ENCODE peak calls at places on chromosomes 11 and 22, in seven cellular contexts. A is transverse colon, E is spleen, W is GM12878, T is stomach, M is breast epithelium, V is GM12891. U is an unnamed sample.

GRCh38 chr11:75351541-75352416 is at the start of gene ARRB1:
- DNase-seq in T (peak), E (peak), W (no peak), A (peak), V (no peak), M (peak), U (no peak)

GRCh38 chr11:76233196-76233921 is 27.1 kb upstream of the WNT11 start:
- DNase-seq in W (no peak), A (no peak), E (no peak), M (no peak), T (no peak), V (no peak), U (no peak)

GRCh38 chr11:113464416-113464815 is 10.8 kb downstream of the DRD2 start:
- DNase-seq in V (no peak), M (no peak), T (no peak), A (no peak), W (no peak), E (no peak), U (no peak)

GRCh38 chr11:43360361-43361032 is 1.8 kb downstream of the TTC17 start:
- DNase-seq in M (no peak), A (no peak), T (no peak), V (no peak), W (no peak), E (no peak), U (peak)

GRCh38 chr11:2898366-2899079 is 12.9 kb upstream of the CDKN1C start:
- DNase-seq in W (no peak), V (no peak), E (peak), T (peak), A (peak), M (no peak), U (no peak)

GRCh38 chr11:3709977-3710376 is 38.8 kb upstream of the CHRNA10 start:
- DNase-seq in M (no peak), A (no peak), T (no peak), E (no peak), W (no peak), V (no peak), U (no peak)

GRCh38 chr11:115503083-115503885 is 931 bp downstream of the CADM1 start:
- DNase-seq in T (peak), A (peak), V (no peak), W (no peak), E (peak), M (peak), U (no peak)

GRCh38 chr11:65504671-65505433 is 6.0 kb downstream of the MALAT1 start:
- DNase-seq in E (no peak), A (no peak), T (no peak), W (no peak), M (peak), V (no peak), U (no peak)

GRCh38 chr22:42343136-42343484 is 72.7 kb upstream of the TCF20 start:
- DNase-seq in E (no peak), M (no peak), A (no peak), W (no peak), V (no peak), T (no peak), U (no peak)

GRCh38 chr11:75719089-75719638 is 1.5 kb downstream of the MOGAT2 start:
- DNase-seq in T (peak), V (no peak), E (peak), M (no peak), A (peak), W (peak), U (no peak)

GRCh38 chr11:117919326-117920275 is 9.6 kb downstream of the TMPRSS13 start:
- DNase-seq in V (no peak), T (no peak), E (peak), M (peak), A (no peak), W (no peak), U (no peak)

GRCh38 chr22:50209893-50210292 is 9.1 kb downstream of the SELENOO start:
- DNase-seq in M (no peak), A (peak), W (no peak), V (peak), T (peak), E (peak), U (no peak)

GRCh38 chr11:1572200-1573076 is at the start of gene DUSP8:
- DNase-seq in W (no peak), E (peak), A (peak), V (peak), M (peak), T (peak), U (no peak)

GRCh38 chr11:92409347-92409746 is 184.7 kb downstream of the FAT3 start:
- DNase-seq in E (no peak), W (no peak), M (no peak), V (no peak), A (no peak), T (no peak), U (no peak)

GRCh38 chr11:109306322-109306721 is 115.7 kb upstream of the C11orf87 start:
- DNase-seq in V (no peak), W (no peak), A (no peak), M (no peak), E (no peak), T (no peak), U (no peak)

GRCh38 chr11:1862588-1863351 is 9.9 kb downstream of the LSP1 start:
- DNase-seq in T (no peak), W (no peak), A (no peak), E (peak), V (no peak), M (no peak), U (no peak)

GRCh38 chr11:45347343-45347742 is 61.2 kb upstream of the SYT13 start:
- DNase-seq in E (no peak), V (no peak), M (no peak), W (no peak), A (no peak), T (no peak), U (peak)

GRCh38 chr22:26610072-26610958 is 7.5 kb downstream of the CRYBB1 start:
- DNase-seq in M (no peak), T (peak), V (peak), E (peak), A (peak), W (peak), U (no peak)

GRCh38 chr11:57885298-57886035 is 123.9 kb downstream of the CTNND1 start:
- DNase-seq in M (no peak), E (no peak), A (no peak), T (no peak), W (no peak), V (no peak), U (no peak)

GRCh38 chr22:25403752-25404471 is 160.6 kb upstream of the GRK3 start:
- DNase-seq in V (no peak), M (no peak), T (no peak), W (no peak), E (no peak), A (no peak), U (no peak)

GRCh38 chr11:116513894-116514293 is 258.9 kb downstream of the BUD13 start:
- DNase-seq in M (no peak), V (peak), W (no peak), E (no peak), T (no peak), A (peak), U (peak)

GRCh38 chr11:2277933-2278523 is 7.6 kb upstream of the ASCL2 start:
- DNase-seq in M (no peak), V (no peak), A (no peak), T (no peak), W (no peak), E (no peak), U (no peak)

GRCh38 chr11:122215244-122215992 is 99.4 kb upstream of the BLID start:
- DNase-seq in T (peak), V (peak), E (peak), M (peak), W (no peak), A (peak), U (no peak)

GRCh38 chr11:107457558-107458271 is at the start of gene CWF19L2:
- DNase-seq in M (peak), V (peak), E (peak), W (peak), T (peak), A (peak), U (peak)
- TF ChIP-seq POLR2AphosphoS5 in M (no peak), V (peak), E (peak), W (peak), T (peak), A (peak), U (peak)

GRCh38 chr11:47414685-47415070 is 6.3 kb downstream of the SLC39A13 start:
- DNase-seq in A (no peak), V (no peak), E (no peak), M (no peak), T (no peak), W (no peak), U (no peak)

GRCh38 chr11:47413351-47413750 is 5.0 kb downstream of the SLC39A13 start:
- DNase-seq in V (no peak), A (no peak), E (no peak), M (no peak), T (no peak), W (no peak), U (no peak)

GRCh38 chr11:47412152-47412746 is 3.9 kb downstream of the SLC39A13 start:
- DNase-seq in A (peak), M (no peak), T (peak), E (peak), V (no peak), W (no peak), U (no peak)

GRCh38 chr11:47415091-47415854 is 6.9 kb downstream of the SLC39A13 start:
- DNase-seq in T (no peak), W (no peak), M (no peak), E (no peak), V (no peak), A (no peak), U (no peak)

DNA sequence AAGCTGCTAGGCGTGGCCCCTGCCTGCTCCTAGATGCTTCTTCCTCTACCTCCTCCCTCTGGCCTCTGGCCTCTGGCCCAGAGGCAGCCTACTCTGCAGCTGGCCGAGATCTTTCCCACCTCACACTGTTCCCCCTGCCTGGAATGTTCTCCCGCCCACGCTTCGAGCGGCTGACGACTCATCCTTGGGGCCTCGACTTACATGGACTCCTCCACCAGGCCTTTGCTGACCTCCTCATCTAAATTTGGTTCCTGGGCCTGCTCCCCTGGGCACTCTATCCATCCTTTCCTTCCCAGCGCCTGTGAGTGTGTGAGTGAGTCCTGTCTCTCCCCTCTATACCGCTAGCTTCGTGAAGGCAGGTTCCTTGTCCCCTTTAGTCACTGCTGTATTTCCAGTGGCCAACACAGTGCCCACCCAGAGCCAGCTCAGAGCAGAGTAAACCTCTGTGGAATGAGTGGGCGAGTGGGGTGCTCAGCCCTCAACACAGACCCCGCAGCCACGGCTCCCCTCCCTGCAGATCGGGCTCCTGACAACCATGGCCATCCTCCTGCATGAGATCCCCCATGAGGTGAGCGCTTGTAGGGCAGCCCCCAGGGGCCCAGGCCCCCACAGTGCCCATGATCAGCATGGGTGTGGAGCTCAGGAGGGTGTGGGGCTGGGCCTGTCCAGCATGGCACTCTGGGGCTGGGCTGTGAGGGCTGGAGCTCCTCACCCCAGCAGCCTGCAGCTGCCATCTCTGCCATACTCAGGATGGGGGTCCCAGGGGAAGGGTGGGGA is 5.7 kb downstream of the SLC39A13 start:
- DNase-seq in T (no peak), A (no peak), M (no peak), W (no peak), E (no peak), V (no peak), U (no peak)
- TF ChIP-seq POLR2AphosphoS5 in T (no peak), A (no peak), M (no peak), W (no peak), E (peak), V (no peak), U (no peak)

GRCh38 chr11:128496684-128497056 is 90.7 kb downstream of the ETS1 start:
- DNase-seq in W (no peak), A (no peak), E (no peak), V (no peak), M (no peak), T (no peak), U (no peak)
- TF ChIP-seq POLR2AphosphoS5 in W (no peak), A (no peak), E (no peak), V (no peak), M (peak), T (no peak), U (no peak)

GRCh38 chr11:13881176-13881680 is 81.3 kb upstream of the SPON1 start:
- DNase-seq in V (no peak), E (no peak), A (no peak), M (no peak), T (no peak), W (no peak), U (no peak)
- TF ChIP-seq POLR2AphosphoS5 in V (no peak), E (no peak), A (no peak), M (no peak), T (no peak), W (no peak), U (no peak)

DNA sequence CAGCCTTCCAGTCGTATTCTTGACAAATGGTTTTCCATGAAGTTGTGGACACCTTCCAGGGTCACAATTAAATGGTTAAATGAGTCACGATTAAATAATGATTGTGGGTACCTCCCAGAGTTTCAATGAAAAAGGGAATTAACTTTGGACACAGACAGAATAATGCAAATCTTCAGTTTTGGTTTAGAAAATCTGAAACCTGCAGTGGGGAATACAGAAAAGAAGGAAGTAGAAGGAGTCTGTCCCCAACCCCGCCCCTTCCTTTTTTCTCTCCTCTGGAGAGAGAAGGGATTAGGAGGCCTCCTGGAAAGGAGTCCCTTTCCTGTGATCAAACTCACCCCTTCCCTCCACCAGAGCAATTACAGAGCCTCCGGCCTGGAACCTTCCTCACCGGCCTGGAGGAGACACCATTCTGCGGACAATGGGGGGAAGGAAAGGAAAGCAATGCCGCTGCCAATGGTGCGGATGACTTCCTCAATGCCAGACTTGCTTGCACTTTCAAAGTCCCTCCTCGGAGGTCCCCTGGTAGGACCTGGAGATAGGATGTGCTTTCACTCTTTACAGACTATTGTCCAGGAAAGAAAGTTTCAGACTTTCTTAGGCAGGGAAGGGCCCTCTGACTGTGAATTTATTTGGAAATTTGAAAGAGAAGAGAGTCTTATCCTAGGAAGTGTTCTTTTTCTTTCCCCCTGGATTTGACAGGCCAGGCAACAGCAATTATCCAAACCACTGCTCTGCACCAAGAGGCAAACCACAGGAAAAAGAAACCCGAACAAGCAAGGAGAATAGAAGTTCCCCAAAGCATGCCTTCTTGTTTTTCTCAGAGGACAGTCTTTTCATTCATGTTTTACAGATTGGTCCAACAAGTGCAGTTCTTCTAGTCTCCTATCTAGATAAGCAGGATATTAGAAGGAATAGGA is 86.8 kb downstream of the PTPRJ start:
- DNase-seq in M (no peak), V (no peak), A (no peak), T (no peak), E (peak), W (no peak), U (no peak)
- TF ChIP-seq POLR2AphosphoS5 in M (no peak), V (no peak), A (no peak), T (no peak), E (no peak), W (no peak), U (no peak)

GRCh38 chr11:35747638-35748037 is 85.1 kb downstream of the TRIM44 start:
- DNase-seq in T (no peak), M (no peak), W (no peak), V (no peak), A (no peak), E (no peak), U (no peak)

GRCh38 chr11:35750315-35750714 is 87.7 kb downstream of the TRIM44 start:
- DNase-seq in V (no peak), W (no peak), A (no peak), T (no peak), E (no peak), M (no peak), U (no peak)

GRCh38 chr11:35750981-35751663 is 88.5 kb downstream of the TRIM44 start:
- DNase-seq in V (no peak), W (no peak), T (no peak), A (no peak), E (no peak), M (no peak), U (no peak)

GRCh38 chr11:35746356-35747153 is 84.0 kb downstream of the TRIM44 start:
- DNase-seq in W (no peak), E (no peak), T (no peak), M (no peak), A (no peak), V (no peak), U (no peak)

DNA sequence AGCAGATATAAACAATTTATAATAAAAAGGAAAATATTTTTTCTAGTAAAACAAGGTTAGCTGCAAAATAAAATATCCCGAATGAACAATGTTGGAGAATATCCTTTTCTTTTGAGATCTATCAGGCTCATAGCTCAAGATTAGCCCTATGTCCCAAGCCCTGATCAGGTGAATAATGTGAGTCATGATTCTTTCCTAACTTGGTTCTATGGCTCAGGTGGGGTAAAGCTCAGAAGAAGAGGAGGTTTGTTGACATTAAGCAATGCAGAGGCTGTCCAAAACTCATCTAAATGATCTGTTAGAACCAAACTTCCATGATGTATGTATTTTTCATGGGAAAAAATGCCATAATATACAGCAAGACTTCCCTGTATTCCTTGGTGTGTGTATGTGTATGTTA is 86.1 kb downstream of the TRIM44 start:
- DNase-seq in T (no peak), W (no peak), V (no peak), M (no peak), A (no peak), E (no peak), U (no peak)
- TF ChIP-seq POLR2AphosphoS5 in T (no peak), W (no peak), V (no peak), M (no peak), A (no peak), E (no peak), U (no peak)

GRCh38 chr22:47277001-47277400 is 514.6 kb downstream of the TBC1D22A start:
- DNase-seq in V (no peak), T (no peak), W (no peak), E (no peak), M (no peak), A (no peak), U (no peak)
- TF ChIP-seq POLR2AphosphoS5 in V (no peak), T (no peak), W (no peak), E (no peak), M (no peak), A (no peak), U (no peak)